ENCODE peak calls at places on chromosomes 5 and 9, in six cellular contexts. D is uterus; G is CD4-positive, alpha-beta T cell; N is HCT116; Z is GM06990; C is MM.1S. P is an unnamed sample.

GRCh38 chr5:94994465-94994996 is 290.4 kb downstream of the MCTP1 start:
- DNase-seq in D (no peak), G (no peak), N (no peak), Z (no peak), C (no peak), P (no peak)

GRCh38 chr5:61162010-61162831 is at the start of gene SMIM15:
- DNase-seq in D (peak; percentile 83), G (peak; percentile 60), N (peak; percentile 79), Z (peak; percentile 92), C (peak; percentile 79), P (peak; percentile 90)

GRCh38 chr5:66511491-66511890 is 84.7 kb upstream of the MAST4 start:
- DNase-seq in D (no peak), G (no peak), N (no peak), Z (no peak), C (no peak), P (no peak)

GRCh38 chr9:75615284-75615683 is 275.2 kb upstream of the PCSK5 start:
- DNase-seq in D (no peak), G (no peak), N (no peak), Z (no peak), C (no peak), P (no peak)

GRCh38 chr5:95178046-95178651 is 106.7 kb downstream of the MCTP1 start:
- DNase-seq in D (no peak), G (no peak), N (peak; percentile 29), Z (no peak), C (no peak), P (no peak)

GRCh38 chr9:114504341-114505186 is 709 bp downstream of the WHRN start:
- DNase-seq in D (peak; percentile 52), G (peak; percentile 31), N (peak; percentile 18), Z (no peak), C (peak; percentile 59), P (peak; percentile 35)

GRCh38 chr5:15834596-15835245 is 334.7 kb downstream of the FBXL7 start:
- DNase-seq in D (no peak), G (no peak), N (no peak), Z (no peak), C (peak; percentile 43), P (no peak)

GRCh38 chr5:137412136-137412535 is 87.0 kb downstream of the SPOCK1 start:
- DNase-seq in D (no peak), G (no peak), N (no peak), Z (no peak), C (no peak), P (no peak)

GRCh38 chr5:168987540-168988300 is 313.2 kb downstream of the SLIT3 start:
- DNase-seq in D (peak; percentile 77), G (peak; percentile 11), N (peak; percentile 32), Z (no peak), C (peak; percentile 46), P (peak; percentile 58)

GRCh38 chr5:35777358-35778087 is 79.2 kb upstream of the IL7R start:
- DNase-seq in D (no peak), G (peak; percentile 58), N (peak; percentile 73), Z (peak; percentile 39), C (peak; percentile 55), P (peak; percentile 29)

GRCh38 chr5:56829137-56829536 is 13.8 kb downstream of the MAP3K1 start:
- DNase-seq in D (no peak), G (peak; percentile 30), N (peak; percentile 81), Z (no peak), C (peak; percentile 85), P (no peak)

GRCh38 chr9:134341306-134341705 is 15.1 kb downstream of the RXRA start:
- DNase-seq in D (no peak), G (no peak), N (no peak), Z (no peak), C (no peak), P (no peak)

GRCh38 chr9:113556877-113557593 is 93.5 kb downstream of the RGS3 start:
- DNase-seq in D (no peak), G (no peak), N (no peak), Z (no peak), C (no peak), P (no peak)

GRCh38 chr5:177131711-177132503 is 1.7 kb upstream of the NSD1 start:
- DNase-seq in D (peak; percentile 36), G (no peak), N (no peak), Z (no peak), C (no peak), P (no peak)

GRCh38 chr5:170722316-170722715 is 61.2 kb upstream of the GABRP start:
- DNase-seq in D (no peak), G (no peak), N (no peak), Z (no peak), C (no peak), P (no peak)

GRCh38 chr9:106697799-106698591 is 165.0 kb upstream of the ZNF462 start:
- DNase-seq in D (peak; percentile 67), G (no peak), N (no peak), Z (no peak), C (no peak), P (no peak)

GRCh38 chr5:94968507-94969095 is 316.3 kb downstream of the MCTP1 start:
- DNase-seq in D (no peak), G (no peak), N (peak; percentile 69), Z (peak; percentile 44), C (peak; percentile 80), P (peak; percentile 34)

GRCh38 chr5:72815580-72816296 is 723 bp upstream of the TNPO1 start:
- DNase-seq in D (no peak), G (peak; percentile 50), N (no peak), Z (no peak), C (peak; percentile 30), P (no peak)

GRCh38 chr5:68384936-68385594 is 169.5 kb downstream of the PIK3R1 start:
- DNase-seq in D (no peak), G (no peak), N (no peak), Z (no peak), C (no peak), P (no peak)

GRCh38 chr9:272251-273213 is 57.9 kb downstream of the DOCK8 start:
- DNase-seq in D (no peak), G (peak; percentile 63), N (no peak), Z (peak; percentile 75), C (peak; percentile 92), P (peak; percentile 77)

GRCh38 chr5:21573915-21574314 is 1279.2 kb downstream of the CDH12 start:
- DNase-seq in D (no peak), G (no peak), N (no peak), Z (no peak), C (no peak), P (no peak)

GRCh38 chr5:54959673-54960418 is 25.5 kb downstream of the ESM1 start:
- DNase-seq in D (no peak), G (no peak), N (peak; percentile 4), Z (no peak), C (no peak), P (no peak)

GRCh38 chr5:176784218-176785165 is 25.9 kb upstream of the UNC5A start:
- DNase-seq in D (no peak), G (no peak), N (peak; percentile 81), Z (no peak), C (no peak), P (no peak)

GRCh38 chr5:157948738-157949410 is 89.9 kb upstream of the CLINT1 start:
- DNase-seq in D (peak; percentile 91), G (peak; percentile 67), N (peak; percentile 83), Z (peak; percentile 41), C (peak; percentile 91), P (peak; percentile 77)

GRCh38 chr9:125172351-125172750 is 17.3 kb downstream of the PPP6C start:
- DNase-seq in D (no peak), G (no peak), N (no peak), Z (no peak), C (no peak), P (no peak)

GRCh38 chr5:15763754-15764153 is 263.8 kb downstream of the FBXL7 start:
- DNase-seq in D (no peak), G (no peak), N (no peak), Z (no peak), C (no peak), P (no peak)

GRCh38 chr9:115630126-115630840 is 512.3 kb upstream of the TNC start:
- DNase-seq in D (no peak), G (no peak), N (no peak), Z (no peak), C (no peak), P (no peak)

GRCh38 chr5:172868436-172868923 is 34.4 kb downstream of the ERGIC1 start:
- DNase-seq in D (no peak), G (no peak), N (peak; percentile 31), Z (no peak), C (no peak), P (no peak)

GRCh38 chr5:5540065-5540464 is 117.6 kb downstream of the ICE1 start:
- DNase-seq in D (no peak), G (no peak), N (no peak), Z (no peak), C (no peak), P (no peak)

GRCh38 chr5:5546408-5546807 is 123.9 kb downstream of the ICE1 start:
- DNase-seq in D (no peak), G (no peak), N (no peak), Z (no peak), C (no peak), P (no peak)

GRCh38 chr5:5542654-5543053 is 120.2 kb downstream of the ICE1 start:
- DNase-seq in D (no peak), G (no peak), N (no peak), Z (no peak), C (no peak), P (no peak)

GRCh38 chr5:5544094-5544663 is 121.7 kb downstream of the ICE1 start:
- DNase-seq in D (no peak), G (no peak), N (no peak), Z (no peak), C (no peak), P (no peak)
- TF ChIP-seq CTCF in D (no peak), G (no peak), N (no peak), Z (no peak), C (no peak), P (no peak)

GRCh38 chr9:99349870-99350269 is 127.8 kb downstream of the SEC61B start:
- DNase-seq in D (no peak), G (no peak), N (no peak), Z (no peak), C (no peak), P (no peak)
- TF ChIP-seq CTCF in D (no peak), G (no peak), N (no peak), Z (no peak), C (no peak), P (no peak)

GRCh38 chr5:102536323-102536928 is 37.6 kb upstream of the SLCO6A1 start:
- DNase-seq in D (no peak), G (no peak), N (peak; percentile 7), Z (no peak), C (peak; percentile 27), P (peak; percentile 4)
- TF ChIP-seq CTCF in D (no peak), G (peak; percentile 56), N (peak; percentile 25), Z (peak; percentile 17), C (peak; percentile 41), P (peak; percentile 19)

GRCh38 chr5:7881816-7882215 is 12.9 kb downstream of the MTRR start:
- DNase-seq in D (no peak), G (no peak), N (no peak), Z (no peak), C (no peak), P (no peak)

GRCh38 chr5:7877851-7878250 is 8.9 kb downstream of the MTRR start:
- DNase-seq in D (no peak), G (no peak), N (no peak), Z (no peak), C (no peak), P (no peak)

GRCh38 chr5:7878381-7878873 is 9.5 kb downstream of the MTRR start:
- DNase-seq in D (no peak), G (no peak), N (no peak), Z (peak; percentile 49), C (no peak), P (peak; percentile 65)

GRCh38 chr5:7882926-7883325 is 14.0 kb downstream of the MTRR start:
- DNase-seq in D (no peak), G (no peak), N (no peak), Z (no peak), C (no peak), P (no peak)

GRCh38 chr5:7881091-7881490 is 12.1 kb downstream of the MTRR start:
- DNase-seq in D (no peak), G (no peak), N (no peak), Z (no peak), C (no peak), P (no peak)
- TF ChIP-seq CTCF in D (no peak), G (no peak), N (no peak), Z (no peak), C (no peak), P (no peak)

P was measured in GM10248.